ENCODE peak calls at places on chromosomes 7 and 10, in ten cellular contexts. One of them, this sample, is unnamed.

GRCh38 chr7:75989726-75990388 is 4.5 kb downstream of the TMEM120A start:
- DNase-seq in DMS153: no peak
- DNase-seq in fibroblast of lung: no peak
- DNase-seq in sigmoid colon: peak
- DNase-seq in HTR-8/SVneo: no peak
- DNase-seq in SK-N-MC: no peak
- DNase-seq in stimulated activated CD4-positive, alpha-beta T cell treated with anti-CD3 and anti-CD28 coated beads, TNF-alpha, amount 100 ng/mL, for 4 hours: no peak
- DNase-seq in NCI-H345: no peak
- DNase-seq in HepG2: peak
- DNase-seq in endothelial cell: no peak
- DNase-seq in this sample: no peak

GRCh38 chr7:100965723-100966541 is 3.4 kb upstream of the MUC12 start:
- DNase-seq in endothelial cell: peak
- DNase-seq in SK-N-MC: no peak
- DNase-seq in fibroblast of lung: peak
- DNase-seq in sigmoid colon: no peak
- DNase-seq in stimulated activated CD4-positive, alpha-beta T cell treated with anti-CD3 and anti-CD28 coated beads, TNF-alpha, amount 100 ng/mL, for 4 hours: peak
- DNase-seq in DMS153: no peak
- DNase-seq in NCI-H345: no peak
- DNase-seq in HepG2: peak
- DNase-seq in HTR-8/SVneo: peak
- DNase-seq in this sample: peak

GRCh38 chr10:46541017-46541661 is 15.3 kb downstream of the GPRIN2 start:
- DNase-seq in endothelial cell: peak
- DNase-seq in SK-N-MC: no peak
- DNase-seq in sigmoid colon: peak
- DNase-seq in HTR-8/SVneo: no peak
- DNase-seq in HepG2: no peak
- DNase-seq in stimulated activated CD4-positive, alpha-beta T cell treated with anti-CD3 and anti-CD28 coated beads, TNF-alpha, amount 100 ng/mL, for 4 hours: no peak
- DNase-seq in fibroblast of lung: no peak
- DNase-seq in DMS153: no peak
- DNase-seq in NCI-H345: no peak
- DNase-seq in this sample: no peak

GRCh38 chr7:55020481-55020871 is 1.7 kb downstream of the EGFR start:
- DNase-seq in NCI-H345: no peak
- DNase-seq in stimulated activated CD4-positive, alpha-beta T cell treated with anti-CD3 and anti-CD28 coated beads, TNF-alpha, amount 100 ng/mL, for 4 hours: no peak
- DNase-seq in fibroblast of lung: peak
- DNase-seq in sigmoid colon: peak
- DNase-seq in HTR-8/SVneo: no peak
- DNase-seq in endothelial cell: no peak
- DNase-seq in HepG2: no peak
- DNase-seq in DMS153: no peak
- DNase-seq in SK-N-MC: no peak
- DNase-seq in this sample: no peak

GRCh38 chr7:41628926-41629325 is 74.0 kb downstream of the INHBA start:
- DNase-seq in fibroblast of lung: no peak
- DNase-seq in endothelial cell: no peak
- DNase-seq in sigmoid colon: no peak
- DNase-seq in DMS153: no peak
- DNase-seq in NCI-H345: no peak
- DNase-seq in HepG2: no peak
- DNase-seq in SK-N-MC: no peak
- DNase-seq in HTR-8/SVneo: no peak
- DNase-seq in stimulated activated CD4-positive, alpha-beta T cell treated with anti-CD3 and anti-CD28 coated beads, TNF-alpha, amount 100 ng/mL, for 4 hours: no peak
- DNase-seq in this sample: no peak

GRCh38 chr10:14366760-14367159 is 36.0 kb upstream of the FRMD4A start:
- DNase-seq in fibroblast of lung: no peak
- DNase-seq in HepG2: no peak
- DNase-seq in sigmoid colon: no peak
- DNase-seq in HTR-8/SVneo: no peak
- DNase-seq in endothelial cell: no peak
- DNase-seq in stimulated activated CD4-positive, alpha-beta T cell treated with anti-CD3 and anti-CD28 coated beads, TNF-alpha, amount 100 ng/mL, for 4 hours: no peak
- DNase-seq in DMS153: no peak
- DNase-seq in NCI-H345: no peak
- DNase-seq in SK-N-MC: no peak
- DNase-seq in this sample: no peak

GRCh38 chr7:268991-269390 is 21.0 kb upstream of the FOXL3 start:
- DNase-seq in stimulated activated CD4-positive, alpha-beta T cell treated with anti-CD3 and anti-CD28 coated beads, TNF-alpha, amount 100 ng/mL, for 4 hours: no peak
- DNase-seq in fibroblast of lung: no peak
- DNase-seq in HTR-8/SVneo: no peak
- DNase-seq in endothelial cell: no peak
- DNase-seq in HepG2: no peak
- DNase-seq in DMS153: no peak
- DNase-seq in NCI-H345: no peak
- DNase-seq in SK-N-MC: no peak
- DNase-seq in sigmoid colon: no peak
- DNase-seq in this sample: no peak

GRCh38 chr7:131105803-131106680 is 221.6 kb upstream of the MKLN1 start:
- DNase-seq in NCI-H345: peak
- DNase-seq in DMS153: no peak
- DNase-seq in HTR-8/SVneo: peak
- DNase-seq in sigmoid colon: peak
- DNase-seq in endothelial cell: peak
- DNase-seq in stimulated activated CD4-positive, alpha-beta T cell treated with anti-CD3 and anti-CD28 coated beads, TNF-alpha, amount 100 ng/mL, for 4 hours: peak
- DNase-seq in SK-N-MC: no peak
- DNase-seq in fibroblast of lung: peak
- DNase-seq in HepG2: peak
- DNase-seq in this sample: peak

GRCh38 chr7:63998549-63998948 is at the start of gene ZNF722:
- DNase-seq in DMS153: no peak
- DNase-seq in stimulated activated CD4-positive, alpha-beta T cell treated with anti-CD3 and anti-CD28 coated beads, TNF-alpha, amount 100 ng/mL, for 4 hours: no peak
- DNase-seq in NCI-H345: no peak
- DNase-seq in HepG2: no peak
- DNase-seq in sigmoid colon: no peak
- DNase-seq in HTR-8/SVneo: no peak
- DNase-seq in endothelial cell: no peak
- DNase-seq in fibroblast of lung: no peak
- DNase-seq in SK-N-MC: no peak
- DNase-seq in this sample: no peak

GRCh38 chr10:5570979-5571810 is 46.4 kb downstream of the CALML3 start:
- DNase-seq in NCI-H345: no peak
- DNase-seq in SK-N-MC: no peak
- DNase-seq in HTR-8/SVneo: no peak
- DNase-seq in HepG2: peak
- DNase-seq in DMS153: no peak
- DNase-seq in fibroblast of lung: no peak
- DNase-seq in stimulated activated CD4-positive, alpha-beta T cell treated with anti-CD3 and anti-CD28 coated beads, TNF-alpha, amount 100 ng/mL, for 4 hours: no peak
- DNase-seq in endothelial cell: no peak
- DNase-seq in sigmoid colon: no peak
- DNase-seq in this sample: no peak

GRCh38 chr10:13338337-13339128 is 9.6 kb downstream of the SEPHS1 start:
- DNase-seq in SK-N-MC: peak
- DNase-seq in fibroblast of lung: peak
- DNase-seq in endothelial cell: no peak
- DNase-seq in sigmoid colon: no peak
- DNase-seq in DMS153: no peak
- DNase-seq in stimulated activated CD4-positive, alpha-beta T cell treated with anti-CD3 and anti-CD28 coated beads, TNF-alpha, amount 100 ng/mL, for 4 hours: no peak
- DNase-seq in HepG2: no peak
- DNase-seq in HTR-8/SVneo: no peak
- DNase-seq in NCI-H345: no peak
- DNase-seq in this sample: no peak

GRCh38 chr10:50385610-50386009 is 134.3 kb upstream of the ASAH2 start:
- DNase-seq in HepG2: peak
- DNase-seq in NCI-H345: no peak
- DNase-seq in HTR-8/SVneo: no peak
- DNase-seq in DMS153: no peak
- DNase-seq in fibroblast of lung: peak
- DNase-seq in sigmoid colon: no peak
- DNase-seq in SK-N-MC: no peak
- DNase-seq in endothelial cell: no peak
- DNase-seq in stimulated activated CD4-positive, alpha-beta T cell treated with anti-CD3 and anti-CD28 coated beads, TNF-alpha, amount 100 ng/mL, for 4 hours: no peak
- DNase-seq in this sample: no peak

GRCh38 chr7:23043441-23043840 is 29.5 kb upstream of the HYCC1 start:
- DNase-seq in sigmoid colon: no peak
- DNase-seq in HTR-8/SVneo: no peak
- DNase-seq in SK-N-MC: no peak
- DNase-seq in HepG2: no peak
- DNase-seq in NCI-H345: no peak
- DNase-seq in fibroblast of lung: no peak
- DNase-seq in DMS153: no peak
- DNase-seq in stimulated activated CD4-positive, alpha-beta T cell treated with anti-CD3 and anti-CD28 coated beads, TNF-alpha, amount 100 ng/mL, for 4 hours: no peak
- DNase-seq in endothelial cell: no peak
- DNase-seq in this sample: no peak

GRCh38 chr10:12488626-12489025 is 139.3 kb downstream of the CAMK1D start:
- DNase-seq in NCI-H345: peak
- DNase-seq in HepG2: no peak
- DNase-seq in fibroblast of lung: no peak
- DNase-seq in endothelial cell: no peak
- DNase-seq in DMS153: no peak
- DNase-seq in SK-N-MC: no peak
- DNase-seq in sigmoid colon: no peak
- DNase-seq in stimulated activated CD4-positive, alpha-beta T cell treated with anti-CD3 and anti-CD28 coated beads, TNF-alpha, amount 100 ng/mL, for 4 hours: no peak
- DNase-seq in HTR-8/SVneo: no peak
- DNase-seq in this sample: no peak